ENCODE peak calls at places on chromosomes 12 and 14, in four cellular contexts. I is suprapubic skin, O is esophagus muscularis mucosa, A is tibial nerve. P is an unnamed sample.

GRCh38 chr12:75571204-75571603 is 59.8 kb upstream of the KRR1 start:
- DNase-seq in I (no peak), O (no peak), A (no peak), P (no peak)

GRCh38 chr12:117903441-117903840 is 65.3 kb downstream of the KSR2 start:
- DNase-seq in I (no peak), O (no peak), A (no peak), P (no peak)

GRCh38 chr14:62077676-62078261 is 315.5 kb downstream of the SNAPC1 start:
- DNase-seq in I (no peak), O (no peak), A (no peak), P (peak; percentile 41)

GRCh38 chr12:103751600-103751999 is 89.4 kb downstream of the NT5DC3 start:
- DNase-seq in I (no peak), O (no peak), A (no peak), P (no peak)

GRCh38 chr12:47121146-47121545 is 41.4 kb upstream of the AMIGO2 start:
- DNase-seq in I (no peak), O (no peak), A (no peak), P (no peak)

GRCh38 chr12:98852181-98852580 is 207.1 kb downstream of the APAF1 start:
- DNase-seq in I (no peak), O (no peak), A (no peak), P (no peak)

GRCh38 chr12:103877934-103878510 is 37.0 kb upstream of the NT5DC3 start:
- DNase-seq in I (no peak), O (no peak), A (peak; percentile 54), P (peak; percentile 49)

GRCh38 chr12:89347325-89347829 is 4.9 kb downstream of the DUSP6 start:
- DNase-seq in I (no peak), O (no peak), A (no peak), P (no peak)

DNA sequence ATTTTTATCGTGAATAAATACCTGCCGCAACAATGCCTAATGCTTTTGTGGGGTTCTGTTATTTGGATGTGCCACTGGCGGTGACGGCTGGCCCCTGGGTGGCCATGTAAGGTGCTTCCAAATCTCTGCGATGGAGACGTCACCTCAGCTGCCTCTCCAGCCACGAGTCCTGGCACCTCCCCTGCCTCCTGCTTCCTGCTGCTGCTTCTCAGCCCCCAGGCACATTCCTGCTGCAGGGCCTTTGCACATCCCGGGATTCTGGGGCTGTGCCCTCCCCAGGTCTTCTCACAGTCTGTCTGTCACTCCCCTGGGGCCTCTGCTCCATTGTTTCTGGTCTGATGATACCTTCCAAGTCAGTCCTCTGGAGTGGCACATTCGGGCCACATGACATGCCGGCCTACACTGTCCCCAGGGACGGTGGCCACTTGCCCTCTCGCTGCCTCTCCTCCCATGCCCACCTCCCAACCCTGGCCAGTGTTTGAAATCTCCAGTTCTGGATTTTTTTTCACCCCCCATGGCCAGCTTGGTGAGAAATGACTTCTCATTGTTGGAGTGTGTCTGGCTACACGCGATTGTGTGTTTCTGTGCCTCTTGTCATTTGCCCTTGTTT is 151.8 kb downstream of the KIF26A start:
- DNase-seq in I (peak; percentile 39), O (no peak), A (no peak), P (no peak)
- H3K27ac ChIP-seq in I (no peak overlapping the region), O (no peak overlapping the region), A (no peak overlapping the region), P (no peak overlapping the region)

GRCh38 chr12:109517619-109518018 is 40.2 kb downstream of the UBE3B start:
- DNase-seq in I (peak; percentile 11), O (no peak), A (no peak), P (no peak)
- H3K27ac ChIP-seq in I (no peak overlapping the region), O (peak overlapping the region; percentile 71), A (no peak overlapping the region), P (no peak overlapping the region)

DNA sequence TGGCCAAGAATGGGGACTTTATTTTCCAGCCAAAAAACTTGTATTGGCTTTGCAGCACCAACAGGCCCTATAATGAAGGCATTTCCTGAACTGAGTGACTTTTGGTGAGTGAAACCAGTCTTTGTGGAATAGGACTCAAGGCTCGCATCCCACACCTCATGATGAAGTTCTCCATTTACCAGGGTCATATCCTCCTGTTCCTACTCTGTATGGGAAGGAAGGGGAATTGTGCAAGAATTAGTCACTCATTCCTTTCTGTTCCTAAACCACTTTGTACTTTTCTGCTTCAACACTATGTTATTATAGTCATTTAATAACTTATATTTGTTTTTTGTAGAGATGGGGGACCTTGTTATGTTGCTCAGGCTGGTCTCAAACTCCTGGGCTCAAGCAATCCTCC is 2.3 kb upstream of the SPATS2 start:
- DNase-seq in I (no peak), O (no peak), A (peak; percentile 7), P (no peak)
- H3K27ac ChIP-seq in I (no peak overlapping the region), O (no peak overlapping the region), A (no peak overlapping the region), P (no peak overlapping the region)

GRCh38 chr12:68557011-68557715 is 53.5 kb upstream of the RAP1B start:
- DNase-seq in I (no peak), O (no peak), A (no peak), P (no peak)

GRCh38 chr12:68560823-68561422 is 49.8 kb upstream of the RAP1B start:
- DNase-seq in I (no peak), O (no peak), A (no peak), P (no peak)

GRCh38 chr12:68559246-68559645 is 51.5 kb upstream of the RAP1B start:
- DNase-seq in I (no peak), O (no peak), A (no peak), P (no peak)

GRCh38 chr12:68561830-68562229 is 48.9 kb upstream of the RAP1B start:
- DNase-seq in I (no peak), O (no peak), A (no peak), P (no peak)

DNA sequence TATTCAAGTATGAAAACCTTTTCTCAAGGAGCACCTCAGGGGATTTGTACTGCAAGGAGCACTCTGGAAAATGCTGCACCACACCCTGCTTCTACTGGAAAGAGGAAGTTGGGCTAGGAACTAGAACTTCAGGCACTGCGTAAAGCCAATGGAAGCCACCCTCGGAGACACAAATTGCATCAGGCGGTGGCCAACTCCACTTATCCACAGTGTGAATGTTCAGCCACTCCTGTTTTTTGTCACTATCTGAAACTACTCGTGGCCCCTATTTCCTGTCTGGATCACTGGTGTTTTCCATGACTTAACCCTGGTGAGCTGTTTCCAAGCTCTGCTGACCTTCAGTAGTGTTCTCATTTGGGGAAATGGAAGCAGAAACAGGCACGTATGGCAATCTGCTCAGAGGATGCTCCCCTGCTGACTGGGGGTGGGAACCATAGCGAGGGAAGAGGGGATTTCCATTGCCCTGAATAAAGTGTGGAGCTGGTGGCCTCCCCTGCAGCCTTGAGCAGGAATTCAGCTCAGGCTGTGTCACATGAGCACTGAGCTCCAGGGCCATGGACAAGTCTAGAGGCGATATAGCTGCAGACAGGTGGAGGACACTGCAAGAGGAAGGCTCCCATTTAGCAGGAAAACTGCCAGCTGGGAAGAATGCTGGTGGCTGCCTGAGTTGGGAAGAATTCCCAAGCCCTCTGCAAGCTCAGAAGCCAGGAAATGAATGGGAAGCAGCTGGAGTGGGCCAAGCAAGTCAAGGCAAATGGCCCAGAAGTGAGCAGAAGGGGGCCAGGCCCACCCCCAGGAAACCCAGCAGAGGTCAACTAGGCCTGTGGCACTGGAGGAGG is 50.5 kb upstream of the RAP1B start:
- DNase-seq in I (no peak), O (no peak), A (peak; percentile 17), P (no peak)
- H3K27ac ChIP-seq in I (no peak overlapping the region), O (no peak overlapping the region), A (no peak overlapping the region), P (no peak overlapping the region)

DNA sequence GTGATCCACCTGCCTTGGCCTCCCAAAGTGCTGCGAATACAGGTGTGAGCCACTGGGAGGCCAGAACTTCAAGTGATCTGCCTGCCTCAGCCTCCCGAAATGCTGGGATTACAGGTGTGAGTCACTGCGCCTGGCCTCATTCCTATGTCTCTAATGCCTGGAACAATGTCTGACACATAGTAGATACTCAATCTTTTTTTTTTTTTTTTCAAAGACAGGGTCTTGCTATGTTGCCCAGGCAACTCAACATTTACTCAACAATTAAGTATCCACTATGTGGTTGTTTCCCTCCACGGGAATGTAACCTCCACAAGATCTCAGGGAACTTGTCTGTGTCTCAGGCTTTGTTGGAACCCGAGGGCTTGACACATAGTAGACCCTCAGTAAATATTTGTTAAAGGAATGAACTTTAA is 3.1 kb upstream of the TMEM120B start:
- DNase-seq in I (no peak), O (no peak), A (no peak), P (no peak)
- H3K27ac ChIP-seq in I (no peak overlapping the region), O (peak overlapping the region; percentile 93), A (no peak overlapping the region), P (no peak overlapping the region)

DNA sequence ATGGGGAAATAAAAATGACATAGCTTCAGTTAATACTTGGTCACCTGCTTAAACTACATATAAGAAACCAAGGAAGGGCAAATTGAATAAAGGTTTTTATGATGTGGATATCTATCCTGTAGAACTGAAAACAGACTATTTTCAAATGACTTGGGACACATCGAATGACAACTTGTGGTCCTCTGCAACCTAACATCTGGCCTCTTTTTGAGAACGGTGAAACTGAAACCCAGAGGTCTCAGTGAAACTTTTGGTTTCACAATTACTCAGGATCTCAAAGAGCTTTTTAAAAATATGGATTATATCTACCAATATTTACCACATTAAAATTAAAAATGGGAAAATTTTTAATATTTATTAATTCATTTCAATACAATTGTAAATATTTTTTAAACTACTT is 65.2 kb downstream of the PPP2R5E start:
- DNase-seq in I (no peak), O (no peak), A (no peak), P (peak; percentile 79)
- H3K27ac ChIP-seq in I (no peak overlapping the region), O (no peak overlapping the region), A (no peak overlapping the region), P (peak overlapping the region; percentile 81)

DNA sequence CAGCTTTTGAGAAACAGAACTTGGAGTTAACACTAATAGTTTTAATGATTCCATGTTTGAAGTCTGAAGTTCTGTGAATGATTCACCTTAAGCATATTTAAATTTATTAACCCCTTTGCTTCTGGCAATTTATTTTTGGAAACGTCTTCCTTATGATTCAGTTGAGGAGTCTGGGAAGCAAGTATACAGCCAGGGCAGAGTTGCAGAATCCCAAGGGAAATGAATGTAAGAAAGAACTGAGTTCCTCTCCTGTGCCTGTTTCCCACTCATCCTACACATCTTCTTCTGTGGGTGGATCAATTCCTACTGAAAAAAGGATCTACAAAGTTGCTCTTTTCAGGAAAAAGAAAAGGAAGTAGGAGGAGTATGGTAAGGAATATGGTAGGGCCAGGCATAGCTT is 108.2 kb upstream of the CCDC91 start:
- DNase-seq in I (no peak), O (no peak), A (no peak), P (no peak)
- H3K27ac ChIP-seq in I (no peak overlapping the region), O (no peak overlapping the region), A (no peak overlapping the region), P (no peak overlapping the region)

GRCh38 chr12:39443704-39444234 is 849 bp upstream of the KIF21A start:
- DNase-seq in I (no peak), O (no peak), A (no peak), P (no peak)
- H3K27ac ChIP-seq in I (peak overlapping the region; percentile 84), O (peak overlapping the region; percentile 87), A (peak overlapping the region; percentile 79), P (peak overlapping the region; percentile 6)

DNA sequence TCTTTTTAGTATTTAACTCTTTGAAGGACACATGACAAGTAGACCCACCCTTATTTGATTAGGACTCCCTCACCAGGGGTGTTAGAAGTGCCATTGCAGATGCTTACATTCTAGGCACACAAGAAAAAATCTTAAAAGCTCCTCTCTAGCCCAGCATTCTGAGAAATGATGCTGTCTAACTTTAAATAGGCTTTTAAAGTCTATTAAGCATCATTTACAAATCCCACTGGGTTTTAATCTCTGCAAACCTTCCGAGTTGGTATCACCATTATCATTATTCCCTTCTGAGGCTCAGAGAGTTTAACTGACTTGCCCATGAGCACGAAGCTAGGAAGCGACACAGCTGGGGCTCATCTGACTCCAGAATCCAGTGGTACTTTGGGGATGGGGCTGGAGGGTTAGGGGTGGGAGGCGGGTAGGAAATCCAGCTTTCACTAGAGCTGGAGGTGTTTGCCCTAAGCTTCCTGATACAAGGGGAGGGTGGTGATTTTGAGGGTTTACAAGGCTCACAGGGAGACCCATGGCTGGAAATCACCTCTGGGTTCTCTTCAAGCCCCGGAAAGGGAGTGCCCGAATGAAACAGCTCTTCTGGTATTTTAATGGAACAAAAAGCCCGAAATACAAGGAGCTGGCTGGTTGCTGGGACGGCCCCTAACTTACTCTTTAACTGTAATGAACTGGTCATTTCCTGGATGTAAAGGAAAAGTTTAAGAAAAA is 109.2 kb upstream of the FUT8 start:
- DNase-seq in I (no peak), O (no peak), A (no peak), P (no peak)
- H3K27ac ChIP-seq in I (no peak overlapping the region), O (no peak overlapping the region), A (no peak overlapping the region), P (peak overlapping the region; percentile 96)

P was measured in GM12878.